ENCODE peak calls at places on chromosomes 13 and 19, in nine cellular contexts. M is psoas muscle; Q is lung; X is fibroblast of lung; Y is uterus; E is pancreas; U is effector memory CD4-positive, alpha-beta T cell; C is suprapubic skin; D is tibial artery. T is an unnamed sample. For H3K27me3 and H3K4me1, the result is how much of the 10 kb centered on the place peaks cover.

GRCh38 chr19:10797541-10798256 is 38.3 kb downstream of the TMED1 start:
- DNase-seq in D (no peak), Y (no peak), U (peak), E (no peak), M (no peak), Q (no peak), C (no peak), X (no peak), T (no peak)

GRCh38 chr19:8826371-8826770 is 5.7 kb downstream of the ZNF558 start:
- DNase-seq in U (no peak), E (no peak), Y (no peak), D (no peak), M (no peak), C (no peak), X (no peak), Q (no peak), T (no peak)

GRCh38 chr13:32036762-32037161 is 5.2 kb downstream of the FRY start:
- DNase-seq in Y (no peak), Q (no peak), E (no peak), U (no peak), M (no peak), C (no peak), X (no peak), D (no peak), T (no peak)

GRCh38 chr19:10828981-10829821 is 6.8 kb downstream of the TMED1 start:
- DNase-seq in C (no peak), U (no peak), X (no peak), Y (no peak), Q (no peak), D (no peak), E (no peak), M (no peak), T (no peak)

GRCh38 chr13:60431108-60431700 is 34.2 kb downstream of the TDRD3 start:
- DNase-seq in Y (no peak), U (no peak), X (peak), C (no peak), M (no peak), E (no peak), Q (no peak), D (no peak), T (no peak)

GRCh38 chr19:40530091-40530901 is 46.4 kb upstream of the SHKBP1 start:
- DNase-seq in M (no peak), X (no peak), C (no peak), E (peak), Q (no peak), Y (no peak), U (no peak), D (no peak), T (no peak)

GRCh38 chr19:49338691-49339363 is 3.6 kb downstream of the CD37 start:
- DNase-seq in U (no peak), Q (peak), M (peak), E (peak), C (peak), D (peak), X (peak), Y (peak), T (peak)

GRCh38 chr19:45443462-45444317 is 20.0 kb upstream of the ERCC1 start:
- DNase-seq in D (peak), X (peak), M (peak), Q (peak), E (peak), U (peak), C (peak), Y (peak), T (peak)

GRCh38 chr13:28820099-28821051 is at the start of gene MTUS2:
- DNase-seq in C (no peak), E (no peak), Q (no peak), U (no peak), M (no peak), D (no peak), X (no peak), Y (no peak), T (no peak)

GRCh38 chr19:58328999-58329398 is 2.2 kb downstream of the ZSCAN22 start:
- DNase-seq in E (no peak), C (no peak), Q (no peak), M (no peak), D (no peak), U (no peak), X (no peak), Y (no peak), T (no peak)

GRCh38 chr19:34996978-34997640 is 3.0 kb upstream of the GRAMD1A start:
- DNase-seq in C (no peak), Q (no peak), M (no peak), D (no peak), Y (no peak), U (no peak), X (no peak), E (no peak), T (no peak)

GRCh38 chr13:20127263-20127562 is 33.6 kb downstream of the GJA3 start:
- DNase-seq in E (no peak), U (no peak), M (no peak), Y (no peak), D (no peak), X (no peak), Q (no peak), C (no peak), T (no peak)

GRCh38 chr13:109199280-109199679 is 569.9 kb downstream of the MYO16 start:
- DNase-seq in X (no peak), C (no peak), U (no peak), Q (no peak), M (no peak), Y (no peak), D (no peak), E (no peak), T (no peak)

GRCh38 chr13:109130093-109130835 is 500.9 kb downstream of the MYO16 start:
- DNase-seq in X (no peak), U (no peak), Y (no peak), M (no peak), Q (no peak), E (no peak), C (no peak), D (no peak), T (no peak)

GRCh38 chr19:29285878-29286277 is 72.9 kb upstream of the UQCRFS1 start:
- DNase-seq in X (no peak), Y (no peak), U (no peak), M (no peak), C (no peak), Q (no peak), D (no peak), E (no peak), T (no peak)

GRCh38 chr19:50549059-50549926 is 18.9 kb downstream of the LRRC4B start:
- DNase-seq in U (no peak), D (no peak), X (no peak), M (no peak), C (no peak), Y (no peak), Q (no peak), E (no peak), T (no peak)

GRCh38 chr19:55158848-55159793 is 1.6 kb upstream of the TNNI3 start:
- DNase-seq in E (no peak), C (no peak), M (peak), Q (no peak), Y (no peak), D (no peak), X (peak), U (no peak), T (no peak)

GRCh38 chr19:34471906-34472305 is 9.7 kb upstream of the WTIP start:
- DNase-seq in M (no peak), Q (no peak), Y (no peak), E (no peak), U (no peak), X (no peak), D (no peak), C (no peak), T (no peak)

GRCh38 chr19:9673912-9674668 is 810 bp downstream of the ZNF562 start:
- DNase-seq in U (no peak), M (no peak), Q (no peak), C (no peak), X (no peak), E (no peak), Y (no peak), D (no peak), T (no peak)

GRCh38 chr19:17243340-17243853 is 2.3 kb downstream of the NR2F6 start:
- DNase-seq in Y (no peak), U (no peak), Q (no peak), D (no peak), M (no peak), X (no peak), E (peak), C (no peak), T (no peak)

GRCh38 chr19:19459099-19459498 is 53.6 kb downstream of the GATAD2A start:
- DNase-seq in D (no peak), X (peak), M (no peak), E (no peak), Y (no peak), C (no peak), U (no peak), Q (no peak), T (no peak)

GRCh38 chr13:28658539-28658795 is 463 bp upstream of the POMP start:
- DNase-seq in U (no peak), D (no peak), C (no peak), Q (no peak), X (no peak), E (no peak), M (no peak), Y (no peak), T (no peak)

GRCh38 chr13:19984430-19985218 is 26.1 kb downstream of the ZMYM2 start:
- DNase-seq in E (no peak), C (no peak), D (no peak), U (no peak), Q (no peak), Y (no peak), M (no peak), X (peak), T (no peak)

GRCh38 chr13:80989241-80989640 is 648.3 kb upstream of the SPRY2 start:
- DNase-seq in U (no peak), Q (no peak), M (no peak), Y (no peak), C (no peak), D (no peak), E (no peak), X (no peak), T (no peak)

GRCh38 chr19:53333071-53333465 is 481 bp upstream of the ZNF845 start:
- DNase-seq in Y (peak), C (peak), Q (peak), X (no peak), M (peak), E (no peak), D (peak), U (no peak), T (peak)

GRCh38 chr13:43300817-43301216 is 277.4 kb downstream of the DNAJC15 start:
- DNase-seq in D (no peak), M (no peak), E (no peak), C (no peak), X (peak), U (no peak), Y (no peak), Q (no peak), T (no peak)

GRCh38 chr13:101289764-101290163 is 126.5 kb downstream of the NALCN start:
- DNase-seq in M (no peak), E (peak), U (peak), C (no peak), X (peak), D (no peak), Y (no peak), Q (no peak), T (no peak)

GRCh38 chr13:72194531-72194930 is 327.5 kb upstream of the DACH1 start:
- DNase-seq in U (no peak), M (no peak), C (no peak), X (no peak), Q (no peak), E (no peak), Y (no peak), D (no peak), T (no peak)

DNA sequence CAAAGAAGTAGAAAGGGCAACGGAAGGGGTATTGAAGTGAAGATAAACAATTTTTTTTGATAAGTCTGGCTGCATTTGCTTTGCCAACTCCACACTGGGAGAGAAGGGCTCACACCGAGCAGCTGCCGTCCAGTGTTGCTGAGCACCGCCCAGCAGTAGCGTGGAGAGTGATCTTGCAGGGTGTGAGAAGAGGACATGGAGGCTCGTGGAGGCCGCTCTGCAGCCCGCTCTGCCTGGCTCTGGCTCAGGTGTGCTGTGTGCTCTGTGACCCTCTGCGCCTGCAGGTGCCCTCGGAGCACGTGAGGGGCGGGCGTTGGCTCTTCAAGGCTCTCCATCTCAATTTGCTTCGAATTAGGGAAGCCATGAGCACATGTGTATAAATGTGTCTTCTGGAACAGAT is 35.9 kb upstream of the TEX29 start:
- DNase-seq in D (no peak), X (no peak), Y (no peak), Q (no peak), E (no peak), U (no peak), C (no peak), M (no peak), T (no peak)
- H3K27ac ChIP-seq in D (peak), X (no peak), Y (no peak), Q (no peak), E (no peak), U (no peak), C (no peak), M (no peak), T (peak)

GRCh38 chr13:112970552-112971287 is 1.7 kb downstream of the MCF2L start:
- DNase-seq in Y (no peak), Q (no peak), C (peak), E (no peak), D (no peak), U (no peak), M (no peak), X (no peak), T (no peak)

GRCh38 chr13:112973577-112973951 is 4.5 kb downstream of the MCF2L start:
- DNase-seq in M (no peak), U (no peak), C (peak), Y (no peak), Q (no peak), E (no peak), X (no peak), D (no peak), T (no peak)

GRCh38 chr13:112972867-112973576 is 4.0 kb downstream of the MCF2L start:
- DNase-seq in C (peak), Y (no peak), U (no peak), Q (peak), M (no peak), D (no peak), E (no peak), X (no peak), T (no peak)

GRCh38 chr13:112971288-112971643 is 2.3 kb downstream of the MCF2L start:
- DNase-seq in C (peak), X (no peak), U (no peak), D (no peak), E (no peak), Y (no peak), M (no peak), Q (no peak), T (no peak)

DNA sequence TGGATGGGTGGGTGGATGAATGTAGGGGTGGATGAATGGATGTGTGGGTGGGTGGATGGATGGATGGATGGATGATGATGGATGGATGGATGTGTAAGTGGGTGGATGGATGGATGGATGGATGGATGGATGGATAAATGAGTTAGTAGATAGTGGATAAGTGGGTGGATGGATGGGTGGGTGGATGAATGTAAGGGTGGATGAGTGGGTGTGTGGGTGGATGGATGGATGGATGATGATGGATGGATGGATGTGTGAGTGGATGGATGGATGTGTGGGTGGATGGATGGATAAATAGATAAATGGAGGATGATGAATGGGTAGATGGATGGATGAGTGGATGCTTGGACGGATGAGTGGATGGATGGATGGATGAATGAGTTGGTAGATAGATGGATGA is 3.2 kb downstream of the MCF2L start:
- DNase-seq in U (no peak), M (no peak), D (no peak), C (no peak), Q (no peak), E (no peak), X (no peak), Y (no peak), T (no peak)
- H3K27me3 ChIP-seq in U (under half), M (under half), D (half or more), C (under half), Q (under half), E (under half), X (under half), Y (under half), T (under half)

GRCh38 chr13:79404361-79404760 is 1.7 kb downstream of the RBM26 start:
- DNase-seq in D (no peak), Y (no peak), Q (no peak), C (no peak), M (no peak), U (no peak), E (no peak), X (peak), T (no peak)

GRCh38 chr13:79401259-79402071 is 4.6 kb downstream of the RBM26 start:
- DNase-seq in E (no peak), Q (no peak), X (no peak), C (no peak), U (no peak), M (no peak), Y (no peak), D (no peak), T (no peak)

GRCh38 chr13:79402679-79403078 is 3.4 kb downstream of the RBM26 start:
- DNase-seq in M (no peak), Y (no peak), D (no peak), E (no peak), U (no peak), C (no peak), X (no peak), Q (no peak), T (no peak)

GRCh38 chr13:79403113-79403512 is 2.9 kb downstream of the RBM26 start:
- DNase-seq in Q (no peak), M (no peak), U (no peak), D (no peak), X (no peak), E (no peak), C (no peak), Y (no peak), T (no peak)

DNA sequence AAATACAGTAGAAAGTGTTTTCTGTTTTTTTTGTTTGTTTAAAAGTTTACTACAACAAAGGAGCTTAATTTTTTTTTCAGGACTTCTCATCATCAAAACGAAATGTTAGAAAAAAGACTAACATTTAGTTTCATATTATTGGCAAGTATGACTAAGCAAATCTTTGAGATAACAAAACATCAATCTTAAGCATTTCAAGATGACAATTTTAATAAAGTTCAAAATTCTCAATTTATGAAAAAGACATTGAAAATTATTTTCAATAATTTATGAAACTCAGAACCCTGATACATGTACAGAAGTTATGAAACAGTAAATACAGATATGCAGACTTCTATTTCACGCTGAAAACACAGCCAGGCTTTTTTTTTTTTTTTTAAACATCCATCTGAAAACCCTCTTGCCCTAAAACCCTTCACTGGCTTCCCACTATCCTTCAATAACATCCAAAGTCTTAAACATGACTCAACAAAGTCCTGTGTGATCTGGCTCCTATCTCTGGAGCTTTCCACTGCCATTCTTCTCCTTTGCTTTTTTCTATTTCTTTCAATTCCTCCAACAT is 3.9 kb downstream of the RBM26 start:
- DNase-seq in M (no peak), E (no peak), C (no peak), Y (no peak), D (no peak), U (no peak), X (peak), Q (no peak), T (no peak)
- H3K4me1 ChIP-seq in M (half or more), E (under half), C (half or more), Y (under half), D (half or more), U (under half), X (under half), Q (under half), T (under half)

GRCh38 chr19:43783636-43784035 is 2.9 kb upstream of the KCNN4 start:
- DNase-seq in U (no peak), X (no peak), D (no peak), M (no peak), C (no peak), E (no peak), Q (no peak), Y (no peak), T (no peak)
- H3K27ac ChIP-seq in U (peak), X (no peak), D (no peak), M (no peak), C (peak), E (no peak), Q (no peak), Y (no peak), T (no peak)

DNA sequence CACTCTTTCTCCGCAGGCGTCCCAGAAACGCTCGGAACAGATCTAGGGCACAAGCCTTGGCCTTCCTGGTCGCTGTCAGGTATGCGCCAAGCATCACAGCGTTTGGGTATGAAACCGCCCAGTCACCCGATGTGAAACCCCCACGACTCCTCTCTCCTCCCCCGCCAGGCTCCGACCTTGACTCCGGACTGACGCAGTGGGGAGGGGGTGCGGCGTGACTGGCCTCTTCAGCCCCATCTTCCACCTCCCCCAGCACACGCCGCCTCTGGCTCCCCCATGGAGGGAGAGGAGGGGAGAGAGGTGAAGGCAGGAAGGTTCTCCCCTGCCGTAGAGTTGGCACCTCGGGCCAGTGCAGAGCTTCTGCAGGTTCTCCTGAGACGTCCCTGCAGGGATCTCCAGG is 22.0 kb upstream of the ARHGEF7 start:
- DNase-seq in U (no peak), M (no peak), E (no peak), D (no peak), X (no peak), Q (no peak), Y (no peak), C (no peak), T (no peak)
- H3K27me3 ChIP-seq in U (under half), M (under half), E (under half), D (under half), X (under half), Q (under half), Y (under half), C (under half), T (under half)

GRCh38 chr13:77502104-77502720 is 33.3 kb upstream of the SCEL start:
- DNase-seq in X (no peak), Q (no peak), U (no peak), D (no peak), C (no peak), E (no peak), Y (no peak), M (no peak), T (no peak)
- H3K4me1 ChIP-seq in X (under half), Q (under half), U (under half), D (under half), C (under half), E (under half), Y (under half), M (under half), T (under half)

T was measured in thoracic aorta.